ENCODE peak calls at places on chromosomes 2 and 18, in five cellular contexts. E, W, S, R and U are unnamed samples.

GRCh38 chr2:241803387-241804325 is 5.3 kb upstream of the NEU4 start:
- DNase-seq in E (no peak), S (no peak), W (no peak), R (peak), U (peak)

GRCh38 chr2:218397502-218398436 is 1.9 kb upstream of the CTDSP1 start:
- DNase-seq in E (peak), R (no peak), W (peak), S (peak), U (peak)

GRCh38 chr18:64639536-64639935 is 490.6 kb upstream of the LINC00305 start:
- DNase-seq in W (no peak), R (no peak), S (peak), E (no peak), U (no peak)

GRCh38 chr2:161871113-161871512 is 202.9 kb downstream of the DPP4 start:
- DNase-seq in E (no peak), W (no peak), S (no peak), R (no peak), U (no peak)

GRCh38 chr2:239285071-239285931 is 115.5 kb downstream of the HDAC4 start:
- DNase-seq in R (no peak), S (no peak), W (no peak), E (peak), U (peak)

GRCh38 chr2:16246911-16247310 is 306.6 kb downstream of the MYCN start:
- DNase-seq in E (no peak), W (no peak), R (no peak), S (no peak), U (no peak)

GRCh38 chr18:59265246-59266018 is 7.8 kb downstream of the RAX start:
- DNase-seq in S (no peak), E (no peak), W (no peak), R (peak), U (peak)

GRCh38 chr2:109722026-109722425 is 72.1 kb upstream of the RGPD5 start:
- DNase-seq in R (no peak), E (no peak), W (no peak), S (no peak), U (no peak)

GRCh38 chr18:23191952-23192662 is 56.8 kb downstream of the CABLES1 start:
- DNase-seq in S (peak), E (no peak), R (peak), W (no peak), U (peak)

GRCh38 chr18:48399303-48400075 is 9.7 kb downstream of the ZBTB7C start:
- DNase-seq in E (no peak), W (no peak), R (no peak), S (no peak), U (no peak)

GRCh38 chr2:29557268-29557667 is 364.1 kb downstream of the ALK start:
- DNase-seq in S (no peak), W (no peak), E (no peak), R (no peak), U (no peak)

GRCh38 chr2:235116885-235117492 is 165.2 kb downstream of the SH3BP4 start:
- DNase-seq in W (peak), R (no peak), S (peak), E (no peak), U (no peak)

GRCh38 chr2:109176489-109176888 is 47.5 kb downstream of the SH3RF3 start:
- DNase-seq in E (no peak), W (no peak), S (no peak), R (no peak), U (no peak)

GRCh38 chr18:45728341-45729010 is 4.5 kb downstream of the SLC14A1 start:
- DNase-seq in R (no peak), W (no peak), S (no peak), E (no peak), U (no peak)

GRCh38 chr18:57890266-57890665 is 87.2 kb upstream of the ATP8B1 start:
- DNase-seq in W (no peak), R (no peak), S (no peak), E (no peak), U (no peak)

GRCh38 chr2:238835726-238836301 is 12.1 kb upstream of the TWIST2 start:
- DNase-seq in S (no peak), R (no peak), W (no peak), E (no peak), U (no peak)

GRCh38 chr2:64359892-64360657 is 93.9 kb upstream of the LGALSL start:
- DNase-seq in E (peak), R (peak), S (peak), W (peak), U (peak)

GRCh38 chr18:24818451-24818850 is 358.0 kb downstream of the HRH4 start:
- DNase-seq in S (no peak), R (no peak), E (no peak), W (no peak), U (no peak)

GRCh38 chr2:191539068-191539467 is 138.9 kb upstream of the NABP1 start:
- DNase-seq in W (no peak), S (peak), E (no peak), R (peak), U (no peak)

GRCh38 chr2:117771969-117772630 is 42.4 kb upstream of the DDX18 start:
- DNase-seq in E (no peak), S (peak), W (peak), R (no peak), U (no peak)

GRCh38 chr2:141493936-141494335 is 636.9 kb downstream of the LRP1B start:
- DNase-seq in S (no peak), E (no peak), R (no peak), W (no peak), U (no peak)

GRCh38 chr2:5981241-5982055 is 289.3 kb downstream of the SOX11 start:
- DNase-seq in R (peak), W (no peak), S (peak), E (no peak), U (no peak)

GRCh38 chr2:8244634-8245033 is 437.2 kb upstream of the ID2 start:
- DNase-seq in S (no peak), E (no peak), W (no peak), R (no peak), U (peak)

GRCh38 chr2:241376808-241377207 is 20.7 kb downstream of the FARP2 start:
- DNase-seq in S (no peak), R (no peak), E (no peak), W (no peak), U (no peak)

GRCh38 chr2:2234398-2234797 is 96.7 kb downstream of the MYT1L start:
- DNase-seq in E (no peak), W (no peak), R (no peak), S (no peak), U (no peak)

GRCh38 chr2:100214265-100214961 is 72.0 kb upstream of the AFF3 start:
- DNase-seq in R (no peak), W (no peak), E (no peak), S (no peak), U (no peak)

GRCh38 chr18:10060469-10060782 is 146.6 kb downstream of the VAPA start:
- DNase-seq in R (no peak), S (no peak), E (no peak), W (peak), U (no peak)

GRCh38 chr2:95799490-95799889 is 192.1 kb downstream of the ANKRD36C start:
- DNase-seq in E (no peak), R (no peak), W (no peak), S (no peak), U (no peak)

GRCh38 chr2:223528036-223528435 is 74.1 kb downstream of the SCG2 start:
- DNase-seq in W (no peak), E (no peak), R (no peak), S (no peak), U (no peak)